ENCODE peak calls at places on chromosomes 6 and 20, in seven cellular contexts. P is hippocampal formation, K is T-helper 17 cell, F is H9, H is transverse colon, I is NCI-H1436, S is kidney tubule cell. X is an unnamed sample.

GRCh38 chr20:45910670-45911485 is 1.1 kb downstream of the PLTP start:
- DNase-seq in H (peak), K (peak), I (peak), S (peak), P (peak), F (peak), X (peak)

GRCh38 chr6:139577991-139578604 is 203.7 kb upstream of the CITED2 start:
- DNase-seq in K (no peak), I (no peak), S (peak), F (no peak), H (no peak), P (no peak), X (no peak)

GRCh38 chr6:4776493-4776966 is 326 bp downstream of the CDYL start:
- DNase-seq in K (no peak), P (no peak), H (no peak), I (no peak), S (no peak), F (peak), X (peak)

GRCh38 chr6:33597551-33598322 is 17.7 kb upstream of the BAK1 start:
- DNase-seq in K (no peak), H (no peak), P (no peak), F (no peak), I (no peak), S (no peak), X (no peak)

GRCh38 chr6:31575335-31575901 is at the start of gene TNF:
- DNase-seq in S (peak), P (no peak), F (no peak), I (peak), H (peak), K (peak), X (no peak)

GRCh38 chr6:15510536-15511247 is 152.1 kb downstream of the DTNBP1 start:
- DNase-seq in P (no peak), K (no peak), S (no peak), H (no peak), F (no peak), I (no peak), X (no peak)

GRCh38 chr6:154261688-154262397 is 94.8 kb downstream of the IPCEF1 start:
- DNase-seq in P (peak), H (no peak), K (no peak), S (no peak), I (no peak), F (no peak), X (no peak)

GRCh38 chr6:106473807-106474206 is 113.3 kb downstream of the CRYBG1 start:
- DNase-seq in I (no peak), F (no peak), S (no peak), K (no peak), H (no peak), P (no peak), X (no peak)

GRCh38 chr6:139355777-139356445 is 18.5 kb downstream of the CITED2 start:
- DNase-seq in P (no peak), S (no peak), H (no peak), I (no peak), F (no peak), K (no peak), X (no peak)

GRCh38 chr20:47704746-47705496 is 80.4 kb downstream of the SULF2 start:
- DNase-seq in P (no peak), K (no peak), F (no peak), S (no peak), I (no peak), H (no peak), X (no peak)

GRCh38 chr6:36639171-36639808 is 39.2 kb upstream of the CDKN1A start:
- DNase-seq in S (peak), F (no peak), I (no peak), K (no peak), P (no peak), H (no peak), X (no peak)

GRCh38 chr6:53172468-53172803 is 23.8 kb upstream of the GCM1 start:
- DNase-seq in P (no peak), H (no peak), K (no peak), F (no peak), I (no peak), S (no peak), X (no peak)

GRCh38 chr20:23161968-23162696 is 76.0 kb upstream of the CD93 start:
- DNase-seq in P (no peak), K (no peak), H (peak), F (peak), I (peak), S (peak), X (no peak)

GRCh38 chr6:151561238-151561637 is 67.4 kb downstream of the CCDC170 start:
- DNase-seq in K (no peak), F (no peak), S (no peak), H (no peak), I (no peak), P (no peak), X (no peak)

GRCh38 chr6:84356907-84357306 is 129.5 kb upstream of the CEP162 start:
- DNase-seq in F (no peak), H (no peak), K (no peak), S (no peak), P (no peak), I (no peak), X (no peak)

GRCh38 chr20:11502668-11503067 is 415.0 kb upstream of the BTBD3 start:
- DNase-seq in P (no peak), F (no peak), H (no peak), K (no peak), I (no peak), S (no peak), X (no peak)

GRCh38 chr20:46791722-46792416 is 82.4 kb downstream of the SLC2A10 start:
- DNase-seq in K (no peak), S (no peak), I (no peak), F (no peak), P (no peak), H (no peak), X (no peak)

GRCh38 chr6:154824076-154824475 is 90.9 kb downstream of the SCAF8 start:
- DNase-seq in H (no peak), K (no peak), I (no peak), P (no peak), S (no peak), F (no peak), X (no peak)

GRCh38 chr20:31975874-31976273 is 7.9 kb downstream of the XKR7 start:
- DNase-seq in H (no peak), I (no peak), F (no peak), K (no peak), P (no peak), S (no peak), X (no peak)

GRCh38 chr6:19551611-19552010 is 285.6 kb upstream of the ID4 start:
- DNase-seq in H (no peak), F (no peak), I (no peak), K (no peak), S (peak), P (no peak), X (no peak)

GRCh38 chr6:13355043-13355945 is 27.0 kb upstream of the TBC1D7 start:
- DNase-seq in K (no peak), F (no peak), H (no peak), S (peak), P (no peak), I (no peak), X (no peak)

GRCh38 chr6:81241717-81242116 is 510.8 kb downstream of the TENT5A start:
- DNase-seq in K (no peak), I (no peak), P (no peak), H (no peak), F (no peak), S (peak), X (no peak)

GRCh38 chr6:19759117-19759880 is 77.9 kb upstream of the ID4 start:
- DNase-seq in K (no peak), F (no peak), H (no peak), P (no peak), I (no peak), S (peak), X (no peak)

GRCh38 chr20:37837934-37838333 is 65.0 kb upstream of the VSTM2L start:
- DNase-seq in P (no peak), K (no peak), S (no peak), H (no peak), I (no peak), F (no peak), X (no peak)

GRCh38 chr6:20402181-20403079 is 751 bp downstream of the E2F3 start:
- DNase-seq in F (peak), P (no peak), I (peak), H (peak), S (peak), K (peak), X (peak)

GRCh38 chr6:53628354-53629119 is 37.0 kb downstream of the KLHL31 start:
- DNase-seq in H (no peak), K (no peak), S (no peak), I (no peak), P (no peak), F (no peak), X (no peak)

GRCh38 chr6:13710552-13711383 is 867 bp downstream of the RANBP9 start:
- DNase-seq in K (peak), H (peak), P (no peak), I (no peak), S (peak), F (peak), X (peak)

GRCh38 chr20:26135325-26136110 is 438.9 kb upstream of the ZNF337 start:
- DNase-seq in H (no peak), P (no peak), I (no peak), K (no peak), S (no peak), F (no peak), X (no peak)

GRCh38 chr20:4156411-4156810 is 141.1 kb upstream of the RNF24 start:
- DNase-seq in K (no peak), F (no peak), S (peak), H (no peak), P (no peak), I (no peak), X (no peak)

GRCh38 chr6:3965071-3965718 is 113.7 kb downstream of the FAM217A start:
- DNase-seq in S (no peak), P (no peak), K (no peak), H (no peak), F (no peak), I (no peak), X (no peak)

GRCh38 chr6:132751306-132751705 is 6.4 kb downstream of the VNN2 start:
- DNase-seq in S (no peak), K (no peak), I (no peak), H (no peak), P (no peak), F (no peak), X (no peak)

GRCh38 chr6:12014027-12014872 is 2.1 kb downstream of the HIVEP1 start:
- DNase-seq in I (no peak), P (no peak), H (no peak), S (peak), F (no peak), K (no peak), X (no peak)

GRCh38 chr6:157579467-157580031 is 198.6 kb downstream of the ZDHHC14 start:
- DNase-seq in K (no peak), S (peak), F (no peak), H (no peak), I (no peak), P (no peak), X (no peak)

GRCh38 chr20:50283922-50284810 is 93.5 kb downstream of the CEBPB start:
- DNase-seq in F (no peak), S (peak), I (no peak), P (no peak), K (no peak), H (peak), X (no peak)

GRCh38 chr6:169843991-169844390 is 92.6 kb downstream of the ERMARD start:
- DNase-seq in K (no peak), S (no peak), F (peak), H (no peak), I (no peak), P (no peak), X (no peak)

GRCh38 chr6:128483472-128484135 is 36.8 kb downstream of the PTPRK start:
- DNase-seq in H (no peak), I (no peak), F (no peak), S (no peak), K (no peak), P (no peak), X (no peak)

GRCh38 chr20:38950254-38950653 is 11.9 kb upstream of the DHX35 start:
- DNase-seq in I (no peak), H (no peak), P (no peak), S (no peak), K (no peak), F (no peak), X (no peak)